ENCODE peak calls at places on chromosome 20, in four cellular contexts. One of them, this sample, is unnamed.

GRCh38 chr20:3744806-3745685 is 12.6 kb downstream of the HSPA12B start:
- DNase-seq in right lobe of liver: peak
- DNase-seq in spleen: peak
- DNase-seq in H1: peak
- DNase-seq in this sample: no peak

GRCh38 chr20:47737923-47738322 is 47.4 kb downstream of the SULF2 start:
- DNase-seq in H1: no peak
- DNase-seq in right lobe of liver: no peak
- DNase-seq in spleen: no peak
- DNase-seq in this sample: no peak

GRCh38 chr20:63128956-63129355 is 87.0 kb downstream of the YTHDF1 start:
- DNase-seq in right lobe of liver: peak
- DNase-seq in H1: no peak
- DNase-seq in spleen: peak
- DNase-seq in this sample: no peak

GRCh38 chr20:46928580-46929132 is 34.0 kb downstream of the EYA2 start:
- DNase-seq in right lobe of liver: no peak
- DNase-seq in spleen: no peak
- DNase-seq in H1: no peak
- DNase-seq in this sample: peak

GRCh38 chr20:46309945-46310344 is 1.6 kb upstream of the CDH22 start:
- DNase-seq in spleen: no peak
- DNase-seq in right lobe of liver: no peak
- DNase-seq in H1: no peak
- DNase-seq in this sample: no peak

GRCh38 chr20:57458400-57459160 is 66.4 kb downstream of the CTCFL start:
- DNase-seq in H1: no peak
- DNase-seq in spleen: no peak
- DNase-seq in right lobe of liver: no peak
- DNase-seq in this sample: no peak

GRCh38 chr20:49700411-49701185 is 13.1 kb downstream of the B4GALT5 start:
- DNase-seq in right lobe of liver: no peak
- DNase-seq in spleen: no peak
- DNase-seq in H1: no peak
- DNase-seq in this sample: peak

GRCh38 chr20:36462440-36463211 is 78.7 kb upstream of the MYL9 start:
- DNase-seq in right lobe of liver: no peak
- DNase-seq in spleen: peak
- DNase-seq in H1: peak
- DNase-seq in this sample: peak

GRCh38 chr20:61628480-61628879 is 376.4 kb downstream of the CDH4 start:
- DNase-seq in spleen: no peak
- DNase-seq in H1: no peak
- DNase-seq in right lobe of liver: peak
- DNase-seq in this sample: no peak

GRCh38 chr20:34689486-34689885 is 12.6 kb upstream of the PIGU start:
- DNase-seq in H1: no peak
- DNase-seq in spleen: no peak
- DNase-seq in right lobe of liver: no peak
- DNase-seq in this sample: no peak

GRCh38 chr20:62898970-62899632 is 27.2 kb downstream of the DIDO1 start:
- DNase-seq in H1: no peak
- DNase-seq in spleen: no peak
- DNase-seq in right lobe of liver: peak
- DNase-seq in this sample: no peak

GRCh38 chr20:25407311-25408169 is at the start of gene GINS1:
- DNase-seq in spleen: peak
- DNase-seq in right lobe of liver: peak
- DNase-seq in H1: peak
- DNase-seq in this sample: peak

GRCh38 chr20:38426006-38426405 is 9.1 kb downstream of the SNHG17 start:
- DNase-seq in spleen: no peak
- DNase-seq in right lobe of liver: no peak
- DNase-seq in H1: no peak
- DNase-seq in this sample: peak

GRCh38 chr20:64246616-64247311 is 8.8 kb upstream of the PCMTD2 start:
- DNase-seq in spleen: peak
- DNase-seq in right lobe of liver: peak
- DNase-seq in H1: no peak
- DNase-seq in this sample: no peak

GRCh38 chr20:19370076-19371075 is 157.9 kb downstream of the SLC24A3 start:
- DNase-seq in right lobe of liver: no peak
- DNase-seq in spleen: no peak
- DNase-seq in H1: no peak
- DNase-seq in this sample: no peak

GRCh38 chr20:47336013-47336754 is 20.3 kb downstream of the ZMYND8 start:
- DNase-seq in H1: no peak
- DNase-seq in right lobe of liver: peak
- DNase-seq in spleen: peak
- DNase-seq in this sample: peak

GRCh38 chr20:23251779-23252178 is 98.8 kb upstream of the NXT1 start:
- DNase-seq in right lobe of liver: no peak
- DNase-seq in H1: no peak
- DNase-seq in spleen: no peak
- DNase-seq in this sample: no peak

GRCh38 chr20:21125072-21125848 is 622 bp upstream of the KIZ start:
- DNase-seq in spleen: peak
- DNase-seq in H1: no peak
- DNase-seq in right lobe of liver: no peak
- DNase-seq in this sample: peak

GRCh38 chr20:49445176-49445575 is 37.3 kb downstream of the KCNB1 start:
- DNase-seq in right lobe of liver: no peak
- DNase-seq in H1: no peak
- DNase-seq in spleen: no peak
- DNase-seq in this sample: no peak

GRCh38 chr20:47252879-47253307 is 103.6 kb downstream of the ZMYND8 start:
- DNase-seq in H1: no peak
- DNase-seq in right lobe of liver: peak
- DNase-seq in spleen: no peak
- DNase-seq in this sample: no peak

GRCh38 chr20:38373898-38374297 is 27.6 kb downstream of the LBP start:
- DNase-seq in spleen: no peak
- DNase-seq in right lobe of liver: no peak
- DNase-seq in H1: no peak
- DNase-seq in this sample: no peak

GRCh38 chr20:25276533-25277050 is 28.7 kb downstream of the PYGB start:
- DNase-seq in H1: peak
- DNase-seq in right lobe of liver: peak
- DNase-seq in spleen: peak
- DNase-seq in this sample: no peak

GRCh38 chr20:6767166-6767535 is 335 bp upstream of the BMP2 start:
- DNase-seq in spleen: no peak
- DNase-seq in right lobe of liver: no peak
- DNase-seq in H1: no peak
- DNase-seq in this sample: no peak

GRCh38 chr20:6766433-6766832 is 1.1 kb upstream of the BMP2 start:
- DNase-seq in H1: no peak
- DNase-seq in spleen: no peak
- DNase-seq in right lobe of liver: no peak
- DNase-seq in this sample: no peak

GRCh38 chr20:6768228-6769185 is 1.0 kb downstream of the BMP2 start:
- DNase-seq in spleen: peak
- DNase-seq in right lobe of liver: peak
- DNase-seq in H1: peak
- DNase-seq in this sample: peak

GRCh38 chr20:6765469-6766058 is 1.9 kb upstream of the BMP2 start:
- DNase-seq in H1: no peak
- DNase-seq in right lobe of liver: no peak
- DNase-seq in spleen: no peak
- DNase-seq in this sample: peak

GRCh38 chr20:6767536-6768227 is at the start of gene BMP2:
- DNase-seq in H1: peak
- DNase-seq in spleen: peak
- DNase-seq in right lobe of liver: peak
- DNase-seq in this sample: peak
- TF ChIP-seq POLR2A in H1: no peak
- TF ChIP-seq POLR2A in spleen: no peak
- TF ChIP-seq POLR2A in right lobe of liver: peak
- TF ChIP-seq POLR2A in this sample: no peak

GRCh38 chr20:32575805-32576204 is 9.3 kb downstream of the NOL4L start:
- DNase-seq in H1: no peak
- DNase-seq in right lobe of liver: no peak
- DNase-seq in spleen: no peak
- DNase-seq in this sample: no peak

GRCh38 chr20:32575227-32575581 is 9.9 kb downstream of the NOL4L start:
- DNase-seq in spleen: no peak
- DNase-seq in right lobe of liver: no peak
- DNase-seq in H1: no peak
- DNase-seq in this sample: no peak

GRCh38 chr20:32576560-32576959 is 8.6 kb downstream of the NOL4L start:
- DNase-seq in H1: no peak
- DNase-seq in right lobe of liver: no peak
- DNase-seq in spleen: no peak
- DNase-seq in this sample: no peak

GRCh38 chr20:32573167-32573851 is 11.8 kb downstream of the NOL4L start:
- DNase-seq in spleen: no peak
- DNase-seq in right lobe of liver: no peak
- DNase-seq in H1: no peak
- DNase-seq in this sample: no peak

DNA sequence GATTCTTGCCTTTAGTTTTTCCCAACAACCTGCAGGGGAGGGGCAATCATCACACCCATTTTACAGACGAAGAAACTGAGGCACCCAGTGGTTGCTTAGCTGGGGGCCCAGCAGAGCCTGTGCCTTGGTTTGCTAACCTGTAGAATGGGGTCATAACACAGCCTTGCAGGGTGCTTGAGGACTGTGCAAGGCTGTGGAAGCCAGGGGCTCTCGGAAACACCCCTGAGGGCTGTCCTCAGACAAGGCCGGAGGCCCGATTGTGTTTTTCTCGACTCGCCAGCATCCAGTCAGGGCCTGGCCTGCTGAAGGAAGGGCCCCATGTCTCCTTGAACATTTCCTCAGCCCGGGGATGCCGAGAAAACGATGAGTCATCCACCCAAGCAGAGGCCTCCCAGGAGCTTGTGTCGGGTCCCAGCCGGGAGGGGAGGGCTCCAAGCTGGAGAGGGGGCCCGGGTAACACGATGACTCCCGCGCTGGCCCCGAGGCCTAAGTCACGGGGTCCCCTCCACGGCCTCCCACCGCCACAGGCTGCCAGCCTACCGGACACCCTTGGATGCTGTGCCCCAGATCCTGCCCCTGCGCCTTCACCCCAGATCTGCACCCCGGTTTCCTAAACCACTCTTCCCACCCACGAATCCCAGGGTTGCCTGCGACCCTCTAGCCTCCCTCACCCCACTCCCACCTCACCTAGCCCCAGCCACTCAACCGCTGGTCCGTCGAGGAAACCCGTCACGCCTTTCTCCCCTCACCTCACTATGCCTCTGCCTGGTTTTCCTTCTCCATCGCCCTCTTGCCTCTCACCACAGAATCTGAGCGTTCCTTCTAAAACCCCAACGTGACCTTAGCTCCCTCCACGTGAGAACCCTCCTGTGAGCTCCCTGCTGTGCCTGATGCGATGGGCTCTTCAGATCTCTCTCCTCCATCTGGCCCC is 10.6 kb downstream of the NOL4L start:
- DNase-seq in spleen: no peak
- DNase-seq in right lobe of liver: no peak
- DNase-seq in H1: no peak
- DNase-seq in this sample: peak
- TF ChIP-seq POLR2A in spleen: no peak
- TF ChIP-seq POLR2A in right lobe of liver: no peak
- TF ChIP-seq POLR2A in H1: no peak
- TF ChIP-seq POLR2A in this sample: no peak

GRCh38 chr20:33401922-33402369 is 627 bp upstream of the CDK5RAP1 start:
- DNase-seq in spleen: no peak
- DNase-seq in right lobe of liver: no peak
- DNase-seq in H1: no peak
- DNase-seq in this sample: no peak

GRCh38 chr20:33404281-33404680 is 3.0 kb upstream of the CDK5RAP1 start:
- DNase-seq in spleen: no peak
- DNase-seq in right lobe of liver: no peak
- DNase-seq in H1: no peak
- DNase-seq in this sample: no peak

GRCh38 chr20:33399924-33400323 is 1.4 kb downstream of the CDK5RAP1 start:
- DNase-seq in right lobe of liver: no peak
- DNase-seq in spleen: no peak
- DNase-seq in H1: no peak
- DNase-seq in this sample: no peak

GRCh38 chr20:33407251-33407650 is 5.9 kb upstream of the CDK5RAP1 start:
- DNase-seq in right lobe of liver: no peak
- DNase-seq in H1: no peak
- DNase-seq in spleen: no peak
- DNase-seq in this sample: peak

DNA sequence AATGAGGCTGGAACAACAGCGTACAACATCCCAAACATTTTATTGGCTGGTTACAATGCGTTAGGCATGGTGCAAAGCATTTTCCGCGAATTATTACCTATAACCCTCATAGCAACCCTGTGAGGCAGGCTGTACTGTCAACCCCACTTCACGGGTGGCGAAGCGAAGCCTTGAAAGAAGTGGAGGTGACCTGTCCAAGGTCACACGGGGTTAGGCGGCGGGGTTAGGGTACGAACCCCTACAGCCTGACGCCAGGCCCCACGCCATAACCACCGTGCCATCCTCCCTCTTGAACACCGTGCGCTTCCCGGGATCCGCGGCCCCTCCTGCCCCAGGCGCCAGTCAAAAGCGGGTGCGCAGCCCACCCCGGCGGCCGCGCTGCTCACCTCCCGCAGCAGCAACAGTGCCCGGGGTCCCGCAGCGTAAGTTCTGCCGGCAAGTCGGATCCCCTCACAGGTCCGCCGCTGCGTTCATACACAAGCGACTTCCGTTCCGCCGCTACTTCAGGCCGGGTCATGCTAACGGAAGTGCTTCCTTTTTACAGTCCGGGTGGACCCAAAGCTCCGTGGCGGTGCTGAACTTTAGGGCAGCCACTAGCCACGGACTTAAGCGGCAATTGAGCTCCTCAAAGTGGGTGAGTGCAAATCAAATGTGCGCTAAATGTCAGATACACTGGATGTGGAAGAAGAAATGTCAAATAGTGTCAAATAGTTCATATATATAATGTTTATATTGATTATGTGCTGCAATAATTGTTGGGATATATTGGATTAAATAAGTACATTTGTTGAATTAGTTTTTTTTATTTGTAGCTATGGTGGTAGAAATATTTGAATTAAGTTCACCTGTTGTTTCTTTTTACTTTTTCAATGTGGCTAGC is at the start of gene CDK5RAP1:
- DNase-seq in spleen: peak
- DNase-seq in right lobe of liver: peak
- DNase-seq in H1: peak
- DNase-seq in this sample: peak
- TF ChIP-seq POLR2A in spleen: no peak
- TF ChIP-seq POLR2A in right lobe of liver: peak
- TF ChIP-seq POLR2A in H1: peak
- TF ChIP-seq POLR2A in this sample: peak

GRCh38 chr20:10864076-10864672 is 190.4 kb upstream of the JAG1 start:
- DNase-seq in H1: no peak
- DNase-seq in spleen: no peak
- DNase-seq in right lobe of liver: no peak
- DNase-seq in this sample: no peak
- TF ChIP-seq POLR2A in H1: no peak
- TF ChIP-seq POLR2A in spleen: no peak
- TF ChIP-seq POLR2A in right lobe of liver: no peak
- TF ChIP-seq POLR2A in this sample: no peak

GRCh38 chr20:13008761-13009681 is at the start of gene SPTLC3:
- DNase-seq in spleen: no peak
- DNase-seq in right lobe of liver: peak
- DNase-seq in H1: no peak
- DNase-seq in this sample: peak
- TF ChIP-seq POLR2A in spleen: no peak
- TF ChIP-seq POLR2A in right lobe of liver: peak
- TF ChIP-seq POLR2A in H1: no peak
- TF ChIP-seq POLR2A in this sample: no peak